ENCODE peak calls at places on chromosomes 4 and X, in nine cellular contexts. I is fibroblast of lung, T is cardiac muscle cell, Q is nucleus accumbens, C is bronchial epithelial cell, M is endodermal cell, Z is progenitor cell of endocrine pancreas, J is mesendoderm, F is left ventricle myocardium inferior. O is an unnamed sample.

GRCh38 chr4:7739077-7739917 is 200.4 kb downstream of the AFAP1 start:
- DNase-seq in I (no peak), T (no peak), Q (no peak), C (no peak), M (no peak), Z (no peak), J (no peak), F (peak), O (no peak)

GRCh38 chr4:77418333-77418732 is 187.3 kb upstream of the CXCL13 start:
- DNase-seq in I (peak), T (peak), Q (no peak), C (peak), M (peak), Z (no peak), J (peak), F (no peak), O (no peak)

GRCh38 chrX:140733766-140734342 is 24.3 kb downstream of the LINC00632 start:
- DNase-seq in I (peak), T (peak), Q (peak), C (peak), M (peak), Z (no peak), J (peak), F (peak), O (no peak)

GRCh38 chrX:100944601-100945000 is 15.9 kb upstream of the XKRX start:
- DNase-seq in I (peak), T (no peak), Q (no peak), C (no peak), M (no peak), Z (no peak), J (no peak), F (no peak), O (no peak)

GRCh38 chr4:732480-732879 is 26.8 kb downstream of the PCGF3 start:
- DNase-seq in I (no peak), T (no peak), Q (no peak), C (no peak), M (no peak), Z (no peak), J (no peak), F (no peak), O (no peak)

GRCh38 chr4:89110541-89110985 is 770 bp upstream of the TIGD2 start:
- DNase-seq in I (no peak), T (no peak), Q (no peak), C (no peak), M (peak), Z (no peak), J (peak), F (no peak), O (no peak)

GRCh38 chr4:156929706-156930105 is 41.9 kb downstream of the PDGFC start:
- DNase-seq in I (no peak), T (no peak), Q (no peak), C (peak), M (no peak), Z (no peak), J (no peak), F (no peak), O (no peak)

GRCh38 chr4:99655315-99656081 is 2.1 kb downstream of the C4orf54 start:
- DNase-seq in I (peak), T (peak), Q (no peak), C (peak), M (no peak), Z (no peak), J (no peak), F (peak), O (no peak)

GRCh38 chrX:54049801-54050200 is 5.5 kb upstream of the PHF8 start:
- DNase-seq in I (no peak), T (no peak), Q (no peak), C (no peak), M (no peak), Z (no peak), J (no peak), F (no peak), O (no peak)

GRCh38 chrX:30156880-30157560 is 58.3 kb upstream of the MAGEB2 start:
- DNase-seq in I (no peak), T (no peak), Q (no peak), C (no peak), M (no peak), Z (no peak), J (no peak), F (no peak), O (no peak)

GRCh38 chr4:109179089-109179488 is 123.4 kb downstream of the COL25A1 start:
- DNase-seq in I (no peak), T (no peak), Q (no peak), C (no peak), M (no peak), Z (no peak), J (no peak), F (no peak), O (no peak)

GRCh38 chr4:126071346-126072333 is 756.9 kb downstream of the FAT4 start:
- DNase-seq in I (peak), T (peak), Q (peak), C (peak), M (no peak), Z (no peak), J (no peak), F (no peak), O (no peak)

GRCh38 chr4:112279882-112280315 is 5.8 kb downstream of the TIFA start:
- DNase-seq in I (peak), T (peak), Q (no peak), C (no peak), M (no peak), Z (no peak), J (no peak), F (no peak), O (no peak)

GRCh38 chrX:46927718-46928117 is 15.5 kb downstream of the JADE3 start:
- DNase-seq in I (no peak), T (no peak), Q (no peak), C (no peak), M (no peak), Z (no peak), J (no peak), F (no peak), O (no peak)

GRCh38 chr4:169899295-169899694 is 126.9 kb downstream of the MFAP3L start:
- DNase-seq in I (peak), T (no peak), Q (no peak), C (peak), M (no peak), Z (no peak), J (peak), F (no peak), O (no peak)

GRCh38 chr4:109665783-109666455 is 37.3 kb downstream of the CASP6 start:
- DNase-seq in I (no peak), T (no peak), Q (no peak), C (no peak), M (no peak), Z (no peak), J (no peak), F (no peak), O (no peak)

GRCh38 chr4:115249808-115250207 is 136.4 kb upstream of the NDST4 start:
- DNase-seq in I (peak), T (no peak), Q (no peak), C (peak), M (no peak), Z (no peak), J (no peak), F (no peak), O (no peak)